ENCODE peak calls at places on chromosomes 12 and 14, in eight cellular contexts. P is effector CD8-positive, alpha-beta T cell; E is HFF-Myc; J is HFFc6; K is RCC 7860; W is lower leg skin; S is activated CD4-positive, CD25-positive, alpha-beta regulatory T cell; T is iris pigment epithelial cell. B is an unnamed sample.

GRCh38 chr12:99267038-99267437 is 380.5 kb upstream of the GARIN6 start:
- DNase-seq in P (no peak), E (no peak), J (no peak), K (no peak), W (no peak), S (no peak), T (no peak), B (no peak)

GRCh38 chr14:73457935-73458218 is 469 bp downstream of the NUMB start:
- DNase-seq in P (peak), E (no peak), J (no peak), K (no peak), W (peak), S (no peak), T (no peak), B (no peak)

GRCh38 chr12:89156862-89157262 is 195.4 kb downstream of the DUSP6 start:
- DNase-seq in P (no peak), E (no peak), J (peak), K (no peak), W (no peak), S (no peak), T (peak), B (no peak)

GRCh38 chr12:31234955-31235867 is 90.7 kb downstream of the SINHCAF start:
- DNase-seq in P (no peak), E (no peak), J (peak), K (no peak), W (peak), S (no peak), T (peak), B (no peak)

GRCh38 chr12:62847709-62848108 is 87.2 kb downstream of the PPM1H start:
- DNase-seq in P (no peak), E (no peak), J (no peak), K (peak), W (no peak), S (no peak), T (no peak), B (no peak)

GRCh38 chr12:54958048-54958658 is 26.4 kb downstream of the TESPA1 start:
- DNase-seq in P (peak), E (peak), J (peak), K (peak), W (no peak), S (no peak), T (peak), B (no peak)

GRCh38 chr12:89481218-89481914 is 43.2 kb downstream of the GALNT4 start:
- DNase-seq in P (no peak), E (no peak), J (no peak), K (no peak), W (no peak), S (no peak), T (peak), B (no peak)

GRCh38 chr12:65494537-65494936 is 216.1 kb downstream of the MSRB3 start:
- DNase-seq in P (no peak), E (no peak), J (no peak), K (peak), W (no peak), S (no peak), T (peak), B (no peak)

GRCh38 chr12:21642707-21643389 is 14.8 kb downstream of the LDHB start:
- DNase-seq in P (no peak), E (no peak), J (no peak), K (no peak), W (no peak), S (no peak), T (peak), B (no peak)

GRCh38 chr12:114667669-114668150 is 16.3 kb downstream of the TBX3 start:
- DNase-seq in P (no peak), E (no peak), J (no peak), K (no peak), W (no peak), S (no peak), T (no peak), B (peak)

GRCh38 chr14:106185837-106186233 is 659.5 kb downstream of the TMEM121 start:
- DNase-seq in P (peak), E (no peak), J (no peak), K (no peak), W (no peak), S (no peak), T (no peak), B (no peak)

GRCh38 chr14:95770777-95771176 is 56.9 kb upstream of the TCL1A start:
- DNase-seq in P (no peak), E (no peak), J (no peak), K (no peak), W (no peak), S (no peak), T (no peak), B (no peak)

GRCh38 chr12:120783197-120783596 is 57.6 kb downstream of the ACADS start:
- DNase-seq in P (no peak), E (peak), J (peak), K (no peak), W (no peak), S (no peak), T (peak), B (no peak)

GRCh38 chr12:32083489-32083888 is 23.2 kb upstream of the BICD1 start:
- DNase-seq in P (no peak), E (no peak), J (peak), K (peak), W (no peak), S (no peak), T (peak), B (no peak)

GRCh38 chr14:90483551-90483950 is 86.7 kb downstream of the CALM1 start:
- DNase-seq in P (peak), E (no peak), J (no peak), K (no peak), W (peak), S (no peak), T (no peak), B (no peak)

GRCh38 chr12:117986705-117987469 is 18.1 kb upstream of the KSR2 start:
- DNase-seq in P (no peak), E (no peak), J (peak), K (peak), W (no peak), S (no peak), T (peak), B (no peak)

GRCh38 chr14:73741386-73741875 is 27.2 kb upstream of the PNMA1 start:
- DNase-seq in P (peak), E (no peak), J (peak), K (peak), W (peak), S (no peak), T (peak), B (peak)

GRCh38 chr12:54680374-54680773 is 32.2 kb upstream of the DCD start:
- DNase-seq in P (no peak), E (peak), J (peak), K (no peak), W (no peak), S (no peak), T (peak), B (no peak)

GRCh38 chr12:52687527-52688385 is 7.5 kb upstream of the KRT1 start:
- DNase-seq in P (no peak), E (no peak), J (no peak), K (no peak), W (no peak), S (no peak), T (no peak), B (no peak)

GRCh38 chr12:100982511-100983183 is 188.1 kb downstream of the ANO4 start:
- DNase-seq in P (no peak), E (no peak), J (no peak), K (no peak), W (no peak), S (no peak), T (no peak), B (no peak)

GRCh38 chr12:4771960-4772566 is 51.9 kb downstream of the GALNT8 start:
- DNase-seq in P (no peak), E (no peak), J (no peak), K (peak), W (no peak), S (no peak), T (peak), B (no peak)

GRCh38 chr12:109356586-109356985 is 8.9 kb downstream of the MYO1H start:
- DNase-seq in P (no peak), E (no peak), J (no peak), K (no peak), W (no peak), S (no peak), T (no peak), B (no peak)

GRCh38 chr14:77309122-77309521 is 11.6 kb downstream of the POMT2 start:
- DNase-seq in P (no peak), E (no peak), J (no peak), K (no peak), W (no peak), S (no peak), T (no peak), B (no peak)

GRCh38 chr12:1936406-1937320 is 18.2 kb upstream of the CACNA2D4 start:
- DNase-seq in P (no peak), E (no peak), J (peak), K (peak), W (no peak), S (no peak), T (peak), B (peak)

GRCh38 chr12:93127582-93128331 is 198.7 kb upstream of the EEA1 start:
- DNase-seq in P (no peak), E (peak), J (peak), K (no peak), W (no peak), S (no peak), T (peak), B (no peak)

GRCh38 chr12:19161251-19161650 is 31.7 kb downstream of the PLEKHA5 start:
- DNase-seq in P (no peak), E (no peak), J (no peak), K (peak), W (no peak), S (no peak), T (no peak), B (no peak)

GRCh38 chr14:92058006-92058917 is 18.4 kb upstream of the TRIP11 start:
- DNase-seq in P (no peak), E (no peak), J (no peak), K (no peak), W (no peak), S (no peak), T (no peak), B (no peak)

GRCh38 chr14:73815849-73816816 is 35.5 kb upstream of the PTGR2 start:
- DNase-seq in P (no peak), E (no peak), J (no peak), K (no peak), W (no peak), S (no peak), T (no peak), B (no peak)

GRCh38 chr12:68481181-68481941 is 129.3 kb upstream of the RAP1B start:
- DNase-seq in P (no peak), E (peak), J (no peak), K (no peak), W (no peak), S (no peak), T (peak), B (no peak)

GRCh38 chr14:67514650-67515385 is 18.3 kb upstream of the PLEKHH1 start:
- DNase-seq in P (peak), E (no peak), J (no peak), K (no peak), W (peak), S (no peak), T (peak), B (peak)

GRCh38 chr14:93304771-93305170 is 28.1 kb downstream of the BTBD7 start:
- DNase-seq in P (no peak), E (no peak), J (peak), K (no peak), W (no peak), S (no peak), T (peak), B (no peak)

GRCh38 chr12:110741795-110742717 is 635 bp downstream of the PPP1CC start:
- DNase-seq in P (no peak), E (no peak), J (no peak), K (no peak), W (no peak), S (peak), T (peak), B (no peak)

B was measured in frontal cortex.